ENCODE peak calls at places on chromosome 5, in six cellular contexts. N is mesenchymal stem cell, B is gastrocnemius medialis, I is spleen, J is DND-41, U is GM12878. D is an unnamed sample.

GRCh38 chr5:82346376-82347212 is 68.4 kb upstream of the RPS23 start:
- DNase-seq in J (peak; percentile 80), B (no peak), N (no peak), I (no peak), U (no peak), D (no peak)

GRCh38 chr5:9350301-9350797 is 195.5 kb downstream of the SEMA5A start:
- DNase-seq in B (no peak), U (no peak), I (no peak), J (no peak), N (peak; percentile 57), D (no peak)

GRCh38 chr5:89572696-89573095 is 689.7 kb upstream of the MEF2C start:
- DNase-seq in N (peak; percentile 89), I (no peak), J (no peak), U (no peak), B (no peak), D (peak; percentile 33)

GRCh38 chr5:88675758-88676636 is 207.0 kb downstream of the MEF2C start:
- DNase-seq in U (no peak), I (no peak), J (no peak), N (peak; percentile 56), B (no peak), D (no peak)

GRCh38 chr5:62206150-62206829 is 99.7 kb upstream of the KIF2A start:
- DNase-seq in J (no peak), I (no peak), U (no peak), B (no peak), N (peak; percentile 2), D (peak; percentile 2)

GRCh38 chr5:96014395-96014794 is 52.7 kb upstream of the ELL2 start:
- DNase-seq in U (no peak), B (no peak), I (no peak), J (no peak), N (peak; percentile 29), D (no peak)

GRCh38 chr5:120604898-120605297 is 140.8 kb downstream of the PRR16 start:
- DNase-seq in N (peak; percentile 83), J (no peak), U (no peak), I (no peak), B (no peak), D (peak; percentile 92)

GRCh38 chr5:18802336-18802735 is 1168.1 kb downstream of the TAF11L14 start:
- DNase-seq in I (no peak), B (no peak), N (no peak), U (no peak), J (no peak), D (no peak)

DNA sequence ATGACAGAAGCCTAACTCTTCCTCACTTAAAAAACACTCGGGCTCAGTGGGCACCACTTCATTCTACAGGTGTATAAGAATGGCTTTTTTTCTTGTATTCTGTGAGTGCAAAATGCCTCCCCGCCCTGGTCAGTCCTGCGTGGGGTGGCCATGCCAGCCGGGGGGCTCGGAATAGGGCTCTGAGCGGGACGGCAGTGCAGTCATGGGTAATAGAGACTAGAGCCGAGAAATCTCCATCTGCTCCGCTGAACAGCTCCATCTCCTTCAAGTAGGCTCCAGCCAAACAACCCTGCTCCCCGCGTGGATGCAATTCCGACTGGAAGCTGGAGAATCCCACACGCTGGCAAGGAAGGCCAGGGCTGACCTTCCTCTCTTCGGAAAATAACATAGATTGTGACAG is 317.0 kb upstream of the IRX4 start:
- DNase-seq in N (no peak), U (no peak), I (no peak), B (no peak), J (no peak), D (no peak)
- H3K27me3 ChIP-seq in N (no peaks in the 10 kb centered on the region), U (no peaks in the 10 kb centered on the region), I (no peaks in the 10 kb centered on the region), B (peaks cover 4% of the 10 kb centered on the region), J (peaks cover 7% of the 10 kb centered on the region), D (no peaks in the 10 kb centered on the region)

GRCh38 chr5:66848749-66849641 is 252.8 kb downstream of the MAST4 start:
- DNase-seq in J (no peak), U (no peak), B (no peak), I (no peak), N (peak; percentile 22), D (peak; percentile 23)
- H3K27me3 ChIP-seq in J (no peaks in the 10 kb centered on the region), U (no peaks in the 10 kb centered on the region), B (no peaks in the 10 kb centered on the region), I (no peaks in the 10 kb centered on the region), N (no peaks in the 10 kb centered on the region), D (no peaks in the 10 kb centered on the region)

GRCh38 chr5:133565993-133566392 is 46.3 kb downstream of the FSTL4 start:
- DNase-seq in U (no peak), N (peak; percentile 22), B (no peak), I (no peak), J (peak; percentile 55), D (peak; percentile 47)

GRCh38 chr5:133559960-133560359 is 52.4 kb downstream of the FSTL4 start:
- DNase-seq in U (no peak), B (no peak), N (no peak), I (no peak), J (no peak), D (no peak)

GRCh38 chr5:133564921-133565565 is 47.3 kb downstream of the FSTL4 start:
- DNase-seq in I (no peak), U (no peak), N (no peak), J (no peak), B (no peak), D (no peak)

GRCh38 chr5:133562554-133562953 is 49.8 kb downstream of the FSTL4 start:
- DNase-seq in U (no peak), N (no peak), I (no peak), B (no peak), J (no peak), D (no peak)
- H3K27me3 ChIP-seq in U (peaks cover 5% of the 10 kb centered on the region), N (peaks cover 87% of the 10 kb centered on the region), I (peaks cover under 1% of the 10 kb centered on the region), B (peaks cover 2% of the 10 kb centered on the region), J (peaks cover 5% of the 10 kb centered on the region), D (no peaks in the 10 kb centered on the region)

GRCh38 chr5:132778856-132779255 is 1.8 kb upstream of the SEPTIN8 start:
- DNase-seq in N (no peak), B (no peak), U (no peak), I (no peak), J (no peak), D (no peak)

GRCh38 chr5:132778129-132778528 is 1.1 kb upstream of the SEPTIN8 start:
- DNase-seq in U (no peak), N (no peak), B (no peak), J (no peak), I (no peak), D (no peak)

GRCh38 chr5:132776932-132777208 is 169 bp downstream of the SEPTIN8 start:
- DNase-seq in N (no peak), U (no peak), B (no peak), J (no peak), I (no peak), D (no peak)

GRCh38 chr5:132776077-132776931 is 735 bp downstream of the SEPTIN8 start:
- DNase-seq in I (no peak), N (peak; percentile 65), B (no peak), U (no peak), J (peak; percentile 20), D (peak; percentile 20)

DNA sequence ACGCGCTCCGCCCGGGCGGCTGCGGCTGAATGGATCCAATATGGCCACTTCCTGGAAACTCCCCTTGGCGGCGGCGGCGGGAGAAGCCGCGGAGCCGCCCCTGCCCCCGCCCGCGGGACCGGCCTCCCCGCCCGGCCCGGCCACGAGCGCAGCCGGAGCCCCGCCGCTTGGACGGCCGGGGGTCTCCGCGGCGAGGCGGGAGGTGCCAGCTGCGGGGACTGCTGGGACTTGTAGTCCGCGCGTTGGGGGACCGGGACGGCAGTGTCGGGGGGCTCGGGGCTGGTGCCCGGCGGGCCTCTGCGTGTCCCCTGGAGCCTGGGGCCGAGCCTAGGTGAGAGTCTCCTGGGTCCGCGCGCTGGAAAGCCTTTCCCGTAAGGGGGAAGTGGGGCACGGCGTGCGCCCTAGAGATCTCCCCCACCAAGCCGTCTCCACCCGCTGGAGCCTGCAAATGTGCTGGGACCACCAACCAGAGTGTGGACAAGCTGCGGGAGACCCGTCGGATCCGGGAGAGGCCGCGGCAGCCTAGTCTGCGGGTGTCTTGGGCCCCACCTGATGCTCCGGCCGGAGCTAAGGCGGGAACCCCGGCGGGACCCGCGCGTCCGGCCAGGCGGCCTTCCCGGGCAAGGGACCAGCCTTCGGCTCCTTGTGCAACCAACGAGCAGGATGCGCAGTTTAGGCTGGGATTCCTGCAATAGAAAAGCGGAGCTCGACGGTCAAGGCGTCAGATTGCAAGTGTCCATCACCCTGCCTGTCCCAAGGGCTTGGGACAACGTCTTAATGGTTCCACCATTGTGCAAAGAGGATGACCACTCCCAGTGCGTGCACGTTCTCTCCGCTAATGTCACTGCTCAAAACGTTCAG is at the start of gene SEPTIN8:
- DNase-seq in I (peak; percentile 82), N (peak; percentile 57), J (peak; percentile 51), B (no peak), U (no peak), D (no peak)
- H3K27me3 ChIP-seq in I (no peaks in the 10 kb centered on the region), N (peaks cover 9% of the 10 kb centered on the region), J (peaks cover 18% of the 10 kb centered on the region), B (peaks cover 2% of the 10 kb centered on the region), U (no peaks in the 10 kb centered on the region), D (no peaks in the 10 kb centered on the region)

D was measured in brain microvascular endothelial cell.